ENCODE peak calls at places on chromosomes 3 and 15, in eight cellular contexts. E is ACHN; W is NCI-H1417 treated with DMSO at 0.1 percent for 48 hours; T is HS-5; O is activated T-helper 1 cell treated with Interleukin-2 at 50 U/mL for 16 hours; B is EL; R is stimulated activated CD4-positive, alpha-beta T cell treated with anti-CD3 and anti-CD28 coated beads, Interleukin-1b, Interleukin-23, amount 100 ng/mL, for 4 hours; M is SHP77. I is an unnamed sample.

GRCh38 chr15:90550919-90551318 is 21.2 kb downstream of the CRTC3 start:
- DNase-seq in E (no peak), B (peak), T (no peak), R (no peak), W (no peak), O (no peak), M (no peak), I (no peak)

GRCh38 chr3:109806929-109807328 is 469.6 kb upstream of the DPPA4 start:
- DNase-seq in M (no peak), T (peak), E (no peak), B (peak), O (peak), W (no peak), R (no peak), I (peak)

GRCh38 chr3:57073628-57074027 is 13.2 kb downstream of the SPATA12 start:
- DNase-seq in T (no peak), E (no peak), M (no peak), B (no peak), W (no peak), O (no peak), R (no peak), I (no peak)

GRCh38 chr3:124520970-124521369 is 209.3 kb upstream of the UMPS start:
- DNase-seq in R (no peak), T (no peak), E (no peak), O (no peak), W (peak), B (peak), M (peak), I (peak)

GRCh38 chr3:189278211-189278610 is 106.4 kb downstream of the TPRG1 start:
- DNase-seq in R (no peak), M (no peak), E (no peak), W (no peak), O (no peak), B (no peak), T (no peak), I (no peak)

GRCh38 chr3:156472150-156472549 is 82.8 kb downstream of the SSR3 start:
- DNase-seq in M (no peak), T (no peak), B (no peak), E (no peak), R (no peak), W (no peak), O (no peak), I (no peak)

GRCh38 chr3:61855211-61855610 is 293.8 kb downstream of the PTPRG start:
- DNase-seq in B (no peak), T (no peak), R (no peak), M (no peak), E (no peak), W (no peak), O (no peak), I (no peak)

GRCh38 chr3:123952844-123953520 is 8.0 kb downstream of the CCDC14 start:
- DNase-seq in E (no peak), O (no peak), T (no peak), B (no peak), W (no peak), R (no peak), M (no peak), I (no peak)

GRCh38 chr15:65908876-65909275 is 39.6 kb downstream of the RAB11A start:
- DNase-seq in E (no peak), R (no peak), M (no peak), O (no peak), B (no peak), T (no peak), W (no peak), I (no peak)

GRCh38 chr3:17261627-17262369 is 377.0 kb downstream of the PLCL2 start:
- DNase-seq in E (no peak), O (no peak), M (no peak), R (no peak), T (no peak), B (no peak), W (no peak), I (no peak)

GRCh38 chr15:69974321-69974720 is 123.4 kb downstream of the TLE3 start:
- DNase-seq in O (no peak), M (no peak), R (no peak), E (no peak), W (no peak), T (no peak), B (no peak), I (no peak)

GRCh38 chr3:66362541-66362941 is 138.3 kb downstream of the LRIG1 start:
- DNase-seq in W (no peak), M (no peak), T (peak), E (peak), B (peak), O (no peak), R (no peak), I (no peak)

GRCh38 chr15:61474796-61475195 is 245.7 kb upstream of the RORA start:
- DNase-seq in W (no peak), M (no peak), O (no peak), B (peak), R (no peak), E (no peak), T (no peak), I (no peak)

GRCh38 chr3:81465510-81465909 is 295.9 kb downstream of the GBE1 start:
- DNase-seq in M (no peak), B (no peak), E (no peak), T (no peak), O (no peak), R (no peak), W (no peak), I (no peak)

GRCh38 chr3:14206548-14207177 is 28.0 kb downstream of the LSM3 start:
- DNase-seq in W (no peak), O (no peak), B (no peak), E (no peak), R (no peak), M (no peak), T (no peak), I (no peak)

GRCh38 chr3:142944346-142944745 is 19.1 kb downstream of the PAQR9 start:
- DNase-seq in M (no peak), B (no peak), E (no peak), O (no peak), R (no peak), W (no peak), T (no peak), I (no peak)

GRCh38 chr3:58575986-58576652 is 1.1 kb downstream of the FAM107A start:
- DNase-seq in T (no peak), B (peak), R (no peak), E (no peak), W (no peak), O (no peak), M (no peak), I (no peak)

GRCh38 chr3:8759038-8759755 is 10.2 kb downstream of the OXTR start:
- DNase-seq in W (no peak), B (peak), T (no peak), M (no peak), R (no peak), O (no peak), E (no peak), I (no peak)

GRCh38 chr15:61951949-61952348 is 108.3 kb downstream of the VPS13C start:
- DNase-seq in O (no peak), M (no peak), R (no peak), B (peak), T (no peak), W (no peak), E (no peak), I (no peak)

GRCh38 chr15:57640935-57641682 is 49.4 kb downstream of the MYZAP start:
- DNase-seq in R (no peak), W (no peak), T (no peak), E (peak), B (peak), O (no peak), M (peak), I (peak)

GRCh38 chr15:68328485-68328884 is 50.9 kb downstream of the FEM1B start:
- DNase-seq in B (peak), W (no peak), T (no peak), O (no peak), M (no peak), E (no peak), R (no peak), I (peak)

GRCh38 chr3:188205992-188206416 is 52.0 kb downstream of the LPP start:
- DNase-seq in R (no peak), T (no peak), E (no peak), O (no peak), W (no peak), B (no peak), M (no peak), I (no peak)

GRCh38 chr15:57708047-57708446 is 1.5 kb downstream of the POLR2M start:
- DNase-seq in E (no peak), O (no peak), B (peak), M (no peak), W (no peak), T (no peak), R (no peak), I (no peak)

GRCh38 chr3:10198761-10199688 is 34.3 kb downstream of the IRAK2 start:
- DNase-seq in R (peak), O (peak), T (no peak), E (peak), M (no peak), B (peak), W (no peak), I (peak)

GRCh38 chr15:67573194-67573593 is 30.7 kb downstream of the MAP2K5 start:
- DNase-seq in T (no peak), R (no peak), O (no peak), E (no peak), B (no peak), W (no peak), M (no peak), I (no peak)

GRCh38 chr3:23389089-23389488 is 186.0 kb downstream of the UBE2E2 start:
- DNase-seq in T (no peak), O (no peak), E (no peak), W (no peak), B (no peak), M (peak), R (no peak), I (no peak)

GRCh38 chr3:113948015-113948917 is 453 bp downstream of the ZDHHC23 start:
- DNase-seq in B (no peak), R (peak), W (no peak), M (peak), O (peak), T (no peak), E (peak), I (peak)

GRCh38 chr15:31349233-31350141 is 22.9 kb downstream of the KLF13 start:
- DNase-seq in E (no peak), R (no peak), W (no peak), M (no peak), O (no peak), B (no peak), T (no peak), I (no peak)

GRCh38 chr3:42763023-42763422 is 10.0 kb downstream of the CCDC13 start:
- DNase-seq in E (no peak), B (no peak), W (no peak), T (no peak), M (no peak), O (no peak), R (no peak), I (no peak)

GRCh38 chr3:100954990-100955389 is 38.2 kb downstream of the ABI3BP start:
- DNase-seq in E (no peak), B (peak), W (no peak), T (peak), R (no peak), M (no peak), O (no peak), I (no peak)